ENCODE peak calls at places on chromosomes 4 and X, in four cellular contexts. R, H, I and C are unnamed samples.

GRCh38 chr4:25703731-25704388 is 48.2 kb downstream of the SLC34A2 start:
- DNase-seq in H (no peak), I (no peak), R (no peak), C (no peak)

GRCh38 chr4:147201016-147201415 is 255.4 kb upstream of the TTC29 start:
- DNase-seq in H (no peak), R (no peak), I (no peak), C (no peak)

GRCh38 chr4:81724925-81725329 is 253.2 kb upstream of the RASGEF1B start:
- DNase-seq in H (peak), I (peak), R (no peak), C (peak)

GRCh38 chrX:47208108-47208507 is 10.4 kb upstream of the CDK16 start:
- DNase-seq in I (no peak), R (no peak), H (no peak), C (no peak)

GRCh38 chr4:105194328-105195231 is 47.9 kb downstream of the TET2 start:
- DNase-seq in H (no peak), I (no peak), R (no peak), C (no peak)

GRCh38 chrX:132615396-132616131 is 126.7 kb upstream of the MBNL3 start:
- DNase-seq in H (peak), I (peak), R (peak), C (peak)

GRCh38 chr4:56755901-56756300 is 65.6 kb downstream of the SPINK2 start:
- DNase-seq in I (no peak), R (no peak), H (no peak), C (no peak)

GRCh38 chr4:133124746-133125145 is 24.3 kb upstream of the PCDH10 start:
- DNase-seq in I (no peak), R (no peak), H (no peak), C (no peak)

GRCh38 chr4:126859872-126860271 is 772.9 kb upstream of the INTU start:
- DNase-seq in H (no peak), R (no peak), I (no peak), C (no peak)

GRCh38 chr4:186789671-186790070 is 66.0 kb upstream of the FAT1 start:
- DNase-seq in R (no peak), I (no peak), H (no peak), C (no peak)

GRCh38 chr4:6095023-6095817 is 77.0 kb upstream of the C4orf50 start:
- DNase-seq in R (no peak), H (no peak), I (no peak), C (peak)

GRCh38 chr4:93646225-93646930 is 182.2 kb upstream of the ATOH1 start:
- DNase-seq in H (no peak), R (no peak), I (no peak), C (peak)

GRCh38 chrX:153771686-153772607 is 7.9 kb downstream of the PLXNB3 start:
- DNase-seq in R (no peak), I (no peak), H (no peak), C (no peak)

GRCh38 chrX:154368630-154369452 is 5.6 kb downstream of the FLNA start:
- DNase-seq in I (peak), H (peak), R (peak), C (peak)

GRCh38 chr4:141410839-141411238 is 190.1 kb downstream of the ZNF330 start:
- DNase-seq in H (no peak), I (no peak), R (no peak), C (no peak)

GRCh38 chr4:55303818-55304217 is 42.2 kb upstream of the SRD5A3 start:
- DNase-seq in I (no peak), R (no peak), H (no peak), C (peak)

GRCh38 chrX:128816919-128817318 is 706.4 kb downstream of the SMARCA1 start:
- DNase-seq in H (no peak), I (no peak), R (no peak), C (no peak)

GRCh38 chr4:18111100-18111499 is 89.5 kb upstream of the LCORL start:
- DNase-seq in H (no peak), I (no peak), R (no peak), C (no peak)

GRCh38 chr4:114271031-114271430 is 291.6 kb upstream of the ARSJ start:
- DNase-seq in R (no peak), H (no peak), I (no peak), C (no peak)

GRCh38 chr4:165506780-165507305 is 128.0 kb downstream of the CPE start:
- DNase-seq in H (no peak), R (no peak), I (no peak), C (no peak)

GRCh38 chr4:33837043-33837442 is 2407.3 kb downstream of the ARAP2 start:
- DNase-seq in I (no peak), R (no peak), H (no peak), C (no peak)

GRCh38 chrX:151538190-151539122 is 25.0 kb upstream of the PASD1 start:
- DNase-seq in I (no peak), R (no peak), H (no peak), C (no peak)

GRCh38 chr4:28443786-28444412 is 1583.3 kb downstream of the STIM2 start:
- DNase-seq in I (no peak), R (no peak), H (no peak), C (no peak)

GRCh38 chrX:25018682-25019081 is 2.9 kb upstream of the ARX start:
- DNase-seq in H (no peak), R (no peak), I (no peak), C (no peak)